ENCODE peak calls at places on chromosomes 6 and 20, in four cellular contexts. Q is CD4-positive, alpha-beta T cell; A is esophagus muscularis mucosa; K is upper lobe of left lung. N is an unnamed sample.

GRCh38 chr20:59955131-59955796 is 3.0 kb upstream of the CDH26 start:
- DNase-seq in Q (no peak), A (no peak), K (no peak), N (no peak)

GRCh38 chr6:20906938-20907337 is 372.7 kb downstream of the CDKAL1 start:
- DNase-seq in A (no peak), K (no peak), Q (no peak), N (no peak)

GRCh38 chr6:159836294-159837140 is 36.4 kb downstream of the PNLDC1 start:
- DNase-seq in A (no peak), Q (no peak), K (no peak), N (no peak)

GRCh38 chr6:96075826-96076225 is 60.1 kb downstream of the FUT9 start:
- DNase-seq in K (no peak), Q (no peak), A (no peak), N (no peak)

GRCh38 chr6:13688692-13689196 is 22.9 kb downstream of the RANBP9 start:
- DNase-seq in A (no peak), K (no peak), Q (no peak), N (no peak)

GRCh38 chr6:104537185-104537584 is 322.5 kb downstream of the HACE1 start:
- DNase-seq in A (no peak), K (no peak), Q (no peak), N (no peak)

GRCh38 chr6:158174514-158174913 is 6.4 kb downstream of the GTF2H5 start:
- DNase-seq in Q (no peak), K (no peak), A (no peak), N (no peak)

GRCh38 chr6:39065561-39065960 is 17.0 kb downstream of the GLP1R start:
- DNase-seq in A (no peak), Q (no peak), K (no peak), N (no peak)

GRCh38 chr6:32973144-32973854 is 4.9 kb downstream of the BRD2 start:
- DNase-seq in Q (no peak), K (peak; percentile 66), A (peak; percentile 90), N (no peak)

GRCh38 chr6:2684059-2684749 is 66.5 kb downstream of the MYLK4 start:
- DNase-seq in A (no peak), K (no peak), Q (no peak), N (no peak)

GRCh38 chr6:95087394-95088097 is 489.8 kb upstream of the MANEA start:
- DNase-seq in Q (no peak), A (no peak), K (no peak), N (no peak)

GRCh38 chr6:30101423-30101938 is 11.4 kb downstream of the TRIM31 start:
- DNase-seq in K (no peak), Q (no peak), A (no peak), N (no peak)

GRCh38 chr20:57576002-57576401 is 15.1 kb downstream of the PCK1 start:
- DNase-seq in A (no peak), Q (no peak), K (no peak), N (no peak)

GRCh38 chr20:35643045-35643444 is 21.7 kb downstream of the CPNE1 start:
- DNase-seq in K (no peak), Q (no peak), A (peak; percentile 66), N (no peak)

GRCh38 chr6:169156108-169156821 is 97.4 kb downstream of the THBS2 start:
- DNase-seq in K (no peak), Q (no peak), A (peak; percentile 77), N (no peak)

GRCh38 chr6:126955621-126956020 is 162.8 kb upstream of the RSPO3 start:
- DNase-seq in Q (no peak), K (no peak), A (no peak), N (no peak)

GRCh38 chr6:121506761-121507754 is 71.6 kb downstream of the GJA1 start:
- DNase-seq in A (no peak), K (peak; percentile 24), Q (no peak), N (no peak)

GRCh38 chr6:24720131-24720603 is 1.2 kb upstream of the C6orf62 start:
- DNase-seq in K (peak; percentile 64), Q (peak; percentile 80), A (no peak), N (peak; percentile 71)

GRCh38 chr6:20704325-20704724 is 170.1 kb downstream of the CDKAL1 start:
- DNase-seq in K (no peak), A (no peak), Q (no peak), N (no peak)

GRCh38 chr20:53794529-53795115 is 201.0 kb upstream of the ZNF217 start:
- DNase-seq in K (no peak), Q (no peak), A (no peak), N (no peak)

GRCh38 chr6:163263196-163263595 is 151.3 kb upstream of the QKI start:
- DNase-seq in A (no peak), Q (no peak), K (no peak), N (no peak)

GRCh38 chr6:56374841-56375369 is 127.5 kb upstream of the COL21A1 start:
- DNase-seq in A (no peak), Q (no peak), K (no peak), N (no peak)

GRCh38 chr6:104940881-104941693 is 15.8 kb upstream of the LIN28B start:
- DNase-seq in Q (peak; percentile 37), K (no peak), A (no peak), N (peak; percentile 85)

GRCh38 chr6:87393026-87393622 is 14.6 kb upstream of the CFAP206 start:
- DNase-seq in A (no peak), Q (no peak), K (no peak), N (no peak)

GRCh38 chr6:68975064-68975463 is 340.0 kb downstream of the ADGRB3 start:
- DNase-seq in K (no peak), Q (no peak), A (no peak), N (no peak)

GRCh38 chr6:30743099-30744053 is 889 bp upstream of the FLOT1 start:
- DNase-seq in Q (no peak), A (no peak), K (peak; percentile 53), N (no peak)

GRCh38 chr6:33080127-33081089 is 4.6 kb downstream of the HLA-DPB1 start:
- DNase-seq in Q (no peak), K (peak; percentile 88), A (peak; percentile 91), N (no peak)

GRCh38 chr20:47784599-47785320 is 521 bp downstream of the SULF2 start:
- DNase-seq in Q (no peak), K (no peak), A (no peak), N (no peak)

GRCh38 chr20:667351-668034 is 8.1 kb downstream of the SCRT2 start:
- DNase-seq in Q (peak; percentile 65), A (no peak), K (peak; percentile 73), N (no peak)

GRCh38 chr6:85459224-85459901 is 9.5 kb downstream of the NT5E start:
- DNase-seq in K (no peak), A (no peak), Q (no peak), N (no peak)

GRCh38 chr20:16350465-16350864 is 222.8 kb downstream of the KIF16B start:
- DNase-seq in K (no peak), A (no peak), Q (no peak), N (no peak)

GRCh38 chr6:54613596-54613995 is 233.0 kb upstream of the FAM83B start:
- DNase-seq in K (no peak), A (no peak), Q (no peak), N (no peak)

GRCh38 chr6:142773324-142773723 is 171.7 kb downstream of the HIVEP2 start:
- DNase-seq in K (no peak), Q (no peak), A (no peak), N (no peak)

GRCh38 chr6:33732819-33733218 is 13.9 kb downstream of the IP6K3 start:
- DNase-seq in K (no peak), A (no peak), Q (no peak), N (no peak)

GRCh38 chr6:34816635-34817301 is 24.9 kb downstream of the BLTP3A start:
- DNase-seq in A (no peak), Q (no peak), K (no peak), N (no peak)

GRCh38 chr20:61639200-61639599 is 387.1 kb downstream of the CDH4 start:
- DNase-seq in K (no peak), Q (no peak), A (no peak), N (no peak)
- TF ChIP-seq CTCF in K (no peak), Q (no peak), A (no peak), N (no peak)

GRCh38 chr6:113271437-113271836 is 585.7 kb upstream of the MARCKS start:
- DNase-seq in A (no peak), Q (no peak), K (no peak), N (no peak)
- TF ChIP-seq CTCF in A (no peak), Q (no peak), K (no peak), N (no peak)

GRCh38 chr6:84349542-84349941 is 122.1 kb upstream of the CEP162 start:
- DNase-seq in Q (no peak), A (no peak), K (no peak), N (no peak)

GRCh38 chr6:84348801-84349200 is 121.4 kb upstream of the CEP162 start:
- DNase-seq in K (no peak), Q (no peak), A (no peak), N (no peak)

GRCh38 chr6:84344005-84344404 is 116.6 kb upstream of the CEP162 start:
- DNase-seq in A (no peak), K (no peak), Q (no peak), N (no peak)

GRCh38 chr6:84350397-84350796 is 123.0 kb upstream of the CEP162 start:
- DNase-seq in K (no peak), A (no peak), Q (no peak), N (no peak)

GRCh38 chr6:84346372-84346771 is 118.9 kb upstream of the CEP162 start:
- DNase-seq in K (no peak), Q (no peak), A (no peak), N (no peak)
- TF ChIP-seq CTCF in K (no peak), Q (no peak), A (no peak), N (no peak)

GRCh38 chr20:2104236-2104635 is 2.6 kb downstream of the STK35 start:
- DNase-seq in A (no peak), K (no peak), Q (no peak), N (no peak)

GRCh38 chr20:2101935-2102584 is 433 bp downstream of the STK35 start:
- DNase-seq in K (peak; percentile 89), Q (peak; percentile 87), A (peak; percentile 97), N (peak; percentile 91)

GRCh38 chr20:2103454-2104153 is 2.0 kb downstream of the STK35 start:
- DNase-seq in Q (no peak), K (no peak), A (no peak), N (no peak)

GRCh38 chr20:2101057-2101934 is at the start of gene STK35:
- DNase-seq in A (no peak), K (peak; percentile 87), Q (no peak), N (no peak)

GRCh38 chr20:2102585-2103453 is 1.2 kb downstream of the STK35 start:
- DNase-seq in K (peak; percentile 88), A (peak; percentile 98), Q (peak; percentile 85), N (peak; percentile 85)
- TF ChIP-seq CTCF in K (no peak), A (no peak), Q (no peak), N (no peak)

GRCh38 chr6:135073757-135074393 is 19.3 kb upstream of the HBS1L start:
- DNase-seq in A (no peak), Q (no peak), K (no peak), N (no peak)

GRCh38 chr6:135073217-135073616 is 18.6 kb upstream of the HBS1L start:
- DNase-seq in A (no peak), Q (no peak), K (no peak), N (no peak)

GRCh38 chr6:135072753-135073152 is 18.1 kb upstream of the HBS1L start:
- DNase-seq in Q (no peak), A (no peak), K (no peak), N (no peak)

GRCh38 chr6:135075018-135075417 is 20.4 kb upstream of the HBS1L start:
- DNase-seq in K (no peak), A (no peak), Q (no peak), N (no peak)
- TF ChIP-seq CTCF in K (no peak), A (no peak), Q (peak; percentile 37), N (no peak)

N was measured in type B pancreatic cell.